ENCODE peak calls at places on chromosomes 2 and 18, in six cellular contexts. J, X, K, Q, I and A are unnamed samples.

GRCh38 chr2:14235667-14236066 is 396.9 kb upstream of the LRATD1 start:
- DNase-seq in J (no peak), X (no peak), K (no peak), Q (no peak), I (no peak), A (no peak)

GRCh38 chr2:116510117-116510671 is 1304.3 kb upstream of the DDX18 start:
- DNase-seq in J (no peak), X (no peak), K (peak; percentile 14), Q (no peak), I (peak; percentile 10), A (peak; percentile 73)

GRCh38 chr2:195572894-195573293 is 84.1 kb upstream of the SLC39A10 start:
- DNase-seq in J (no peak), X (no peak), K (no peak), Q (no peak), I (no peak), A (no peak)

GRCh38 chr18:43634994-43635393 is 357.7 kb upstream of the SYT4 start:
- DNase-seq in J (no peak), X (no peak), K (no peak), Q (no peak), I (no peak), A (no peak)

GRCh38 chr18:36402765-36403396 is 105.4 kb downstream of the FHOD3 start:
- DNase-seq in J (no peak), X (no peak), K (no peak), Q (no peak), I (no peak), A (peak; percentile 46)

GRCh38 chr2:2291500-2292260 is 39.4 kb downstream of the MYT1L start:
- DNase-seq in J (peak; percentile 8), X (no peak), K (no peak), Q (no peak), I (peak; percentile 85), A (peak; percentile 83)

GRCh38 chr18:41338341-41338740 is 616.7 kb upstream of the PIK3C3 start:
- DNase-seq in J (no peak), X (no peak), K (no peak), Q (no peak), I (peak; percentile 10), A (no peak)

GRCh38 chr2:54534191-54534590 is 78.1 kb downstream of the SPTBN1 start:
- DNase-seq in J (no peak), X (no peak), K (no peak), Q (no peak), I (no peak), A (no peak)

GRCh38 chr2:228987441-228988155 is 283.5 kb downstream of the PID1 start:
- DNase-seq in J (no peak), X (no peak), K (no peak), Q (no peak), I (no peak), A (no peak)

GRCh38 chr2:105756435-105756834 is 11.7 kb downstream of the NCK2 start:
- DNase-seq in J (no peak), X (no peak), K (no peak), Q (no peak), I (no peak), A (no peak)

GRCh38 chr18:24989760-24990547 is 362.0 kb downstream of the ZNF521 start:
- DNase-seq in J (no peak), X (no peak), K (no peak), Q (no peak), I (no peak), A (peak; percentile 56)

GRCh38 chr2:109690822-109691541 is 76.8 kb downstream of the SOWAHC start:
- DNase-seq in J (no peak), X (no peak), K (peak; percentile 96), Q (no peak), I (no peak), A (no peak)

GRCh38 chr2:181977661-181978350 is 7.8 kb upstream of the PPP1R1C start:
- DNase-seq in J (no peak), X (no peak), K (no peak), Q (no peak), I (no peak), A (no peak)

GRCh38 chr18:3902676-3903075 is 452.7 kb downstream of the TGIF1 start:
- DNase-seq in J (no peak), X (no peak), K (no peak), Q (no peak), I (no peak), A (no peak)

GRCh38 chr18:8400825-8401224 is 208.4 kb upstream of the RAB12 start:
- DNase-seq in J (no peak), X (no peak), K (no peak), Q (no peak), I (no peak), A (no peak)

GRCh38 chr2:223989206-223989859 is 32.1 kb downstream of the MRPL44 start:
- DNase-seq in J (peak; percentile 8), X (no peak), K (peak; percentile 70), Q (peak; percentile 24), I (no peak), A (peak; percentile 61)

GRCh38 chr18:8499810-8500663 is 109.2 kb upstream of the RAB12 start:
- DNase-seq in J (no peak), X (no peak), K (no peak), Q (no peak), I (no peak), A (no peak)

GRCh38 chr2:227349989-227350648 is 25.1 kb downstream of the MFF start:
- DNase-seq in J (no peak), X (no peak), K (no peak), Q (no peak), I (no peak), A (no peak)

GRCh38 chr18:77090546-77091200 is 41.9 kb downstream of the MBP start:
- DNase-seq in J (no peak), X (no peak), K (no peak), Q (no peak), I (no peak), A (no peak)

GRCh38 chr18:45549296-45549695 is 66.0 kb upstream of the SLC14A2 start:
- DNase-seq in J (no peak), X (no peak), K (no peak), Q (no peak), I (no peak), A (no peak)

GRCh38 chr18:48994044-48994651 is 43.4 kb upstream of the SMAD7 start:
- DNase-seq in J (no peak), X (no peak), K (peak; percentile 48), Q (no peak), I (no peak), A (no peak)
- TF ChIP-seq REST in J (no peak), X (no peak), K (no peak), Q (no peak), I (no peak), A (no peak)

GRCh38 chr2:27170569-27171337 is 21.9 kb downstream of the TCF23 start:
- DNase-seq in J (no peak), X (no peak), K (no peak), Q (no peak), I (no peak), A (no peak)
- H2AFZ ChIP-seq in J (no peak overlapping the region), X (no peak overlapping the region), K (no peak overlapping the region), Q (no peak overlapping the region), I (no peak overlapping the region), A (peak overlapping the region; percentile 99)

DNA sequence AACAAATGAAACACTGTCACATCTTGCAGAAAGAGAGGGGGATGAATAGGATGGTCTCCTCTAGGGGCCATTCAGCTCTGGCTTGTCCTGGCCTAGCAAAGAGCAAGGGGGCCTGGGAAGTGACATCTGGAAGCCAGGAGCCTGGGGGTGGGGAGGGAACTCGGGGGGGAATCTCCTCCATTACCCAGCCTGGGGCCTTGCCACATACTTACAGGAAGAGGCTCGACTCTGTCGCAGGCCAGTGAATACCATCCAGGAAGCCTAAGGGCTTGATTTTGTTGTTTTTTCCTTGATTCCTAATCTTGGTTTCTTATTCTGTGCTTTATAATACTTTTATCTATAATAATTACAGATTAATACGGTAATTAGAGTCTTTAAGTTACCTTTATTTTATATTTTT is 797.5 kb upstream of the ID2 start:
- DNase-seq in J (no peak), X (no peak), K (no peak), Q (no peak), I (peak; percentile 38), A (no peak)
- TF ChIP-seq REST in J (no peak), X (no peak), K (no peak), Q (no peak), I (no peak), A (no peak)

DNA sequence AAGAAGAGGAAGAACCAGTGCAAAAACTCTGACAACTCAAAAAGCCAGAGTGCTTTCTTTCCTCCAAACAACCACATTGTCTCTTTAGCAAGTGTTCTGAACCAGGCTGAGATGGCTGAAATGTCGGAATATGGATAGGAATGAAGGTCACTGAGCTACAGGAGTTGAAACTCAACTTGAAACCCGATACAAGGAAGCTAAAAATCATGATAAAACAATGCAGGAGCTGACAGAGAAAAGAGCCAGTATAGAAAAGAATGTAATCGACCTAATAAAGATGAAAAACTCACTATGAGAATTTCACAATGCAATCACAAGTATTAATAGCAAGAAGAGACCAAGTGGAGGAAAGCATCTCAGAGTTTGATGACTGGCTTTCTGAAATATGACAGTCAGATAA is 15.0 kb upstream of the EIF2AK3 start:
- DNase-seq in J (no peak), X (no peak), K (no peak), Q (no peak), I (no peak), A (no peak)
- H2AFZ ChIP-seq in J (no peak overlapping the region), X (no peak overlapping the region), K (no peak overlapping the region), Q (no peak overlapping the region), I (no peak overlapping the region), A (peak overlapping the region; percentile 2)

DNA sequence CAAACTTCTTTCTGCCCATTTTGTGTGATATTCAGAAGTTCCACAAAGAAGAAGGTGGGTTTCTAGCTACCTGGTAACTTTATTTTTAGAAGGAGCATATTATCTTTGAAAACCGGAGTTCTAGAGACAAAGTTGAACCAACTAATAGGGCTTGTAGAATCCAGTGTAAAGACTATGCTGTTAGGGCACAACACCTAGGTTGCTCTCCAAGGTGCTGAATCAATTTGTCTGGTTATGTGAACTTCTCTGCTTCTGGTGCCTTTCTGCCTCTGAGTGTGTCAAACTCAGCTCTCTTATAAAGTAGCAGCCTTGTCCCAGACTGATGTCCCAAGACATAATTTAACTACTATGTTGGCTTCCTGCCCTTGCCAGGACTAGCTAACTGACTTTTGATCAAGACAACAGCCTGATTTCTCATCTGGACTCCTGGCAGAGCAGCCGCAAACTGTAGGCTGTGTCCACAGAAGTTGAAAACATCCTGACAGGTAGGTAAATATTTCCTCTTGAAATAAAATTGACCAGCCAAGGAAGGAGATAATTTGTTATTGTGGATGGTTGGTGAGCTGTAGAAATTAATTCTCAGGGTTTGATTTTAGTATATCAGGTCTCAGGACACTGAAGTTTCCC is 119.4 kb downstream of the CYRIA start:
- DNase-seq in J (peak; percentile 42), X (no peak), K (peak; percentile 64), Q (no peak), I (no peak), A (peak; percentile 90)
- TF ChIP-seq REST in J (peak; percentile 95), X (peak; percentile 97), K (peak; percentile 99), Q (peak; percentile 82), I (peak; percentile 88), A (peak; percentile 92)

DNA sequence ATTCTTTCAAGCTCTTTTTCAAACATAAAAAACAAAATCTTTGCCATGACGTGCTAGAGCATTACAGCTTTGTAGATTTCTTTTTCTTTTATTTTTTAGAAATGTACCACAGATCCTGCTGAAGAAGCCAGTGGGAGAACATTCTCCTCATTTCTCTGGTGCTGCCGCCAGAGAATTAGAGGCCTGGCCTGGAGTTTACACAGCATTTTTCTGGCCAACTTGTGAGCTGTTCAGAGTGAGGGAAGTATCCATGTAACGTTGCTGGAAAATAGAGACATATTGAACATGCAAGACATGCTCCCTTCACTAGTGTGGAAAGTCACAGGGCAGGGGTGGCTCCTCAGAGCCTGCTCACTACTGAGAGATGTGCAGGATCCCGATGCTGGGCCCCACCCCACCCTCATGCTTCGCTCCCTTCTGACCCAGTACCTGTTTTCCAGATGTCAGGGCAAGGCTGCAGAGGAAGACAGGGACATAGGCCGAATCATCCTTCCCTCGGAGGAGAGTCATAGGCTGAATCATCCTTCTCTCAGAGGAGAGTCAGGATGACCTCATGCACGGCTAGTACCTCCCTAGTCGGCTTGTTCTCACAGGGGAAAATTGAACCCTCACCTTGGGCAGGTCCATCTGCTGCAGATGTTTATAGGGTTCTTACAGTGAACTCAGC is 298.5 kb downstream of the INSIG2 start:
- DNase-seq in J (no peak), X (no peak), K (no peak), Q (peak; percentile 6), I (no peak), A (no peak)
- H2AFZ ChIP-seq in J (no peak overlapping the region), X (no peak overlapping the region), K (no peak overlapping the region), Q (no peak overlapping the region), I (no peak overlapping the region), A (no peak overlapping the region)